ENCODE peak calls at places on chromosomes 16 and 17, in four cellular contexts. One of them, this sample, is unnamed.

GRCh38 chr17:40063034-40063765 is 435 bp downstream of the THRA start:
- DNase-seq in heart right ventricle: peak; percentile 61
- DNase-seq in ascending aorta: no peak
- DNase-seq in ovary: peak; percentile 41
- DNase-seq in this sample: peak; percentile 31

GRCh38 chr16:19559242-19559910 is 3.9 kb downstream of the VPS35L start:
- DNase-seq in heart right ventricle: no peak
- DNase-seq in ascending aorta: no peak
- DNase-seq in ovary: no peak
- DNase-seq in this sample: peak; percentile 19

GRCh38 chr17:43881758-43882505 is 25.4 kb downstream of the MPP2 start:
- DNase-seq in heart right ventricle: no peak
- DNase-seq in ascending aorta: no peak
- DNase-seq in ovary: no peak
- DNase-seq in this sample: no peak

GRCh38 chr16:8173111-8173644 is 417.1 kb downstream of the TMEM114 start:
- DNase-seq in heart right ventricle: peak; percentile 52
- DNase-seq in ascending aorta: no peak
- DNase-seq in ovary: peak; percentile 20
- DNase-seq in this sample: peak; percentile 79

GRCh38 chr17:35160354-35161201 is 13.0 kb downstream of the UNC45B start:
- DNase-seq in heart right ventricle: no peak
- DNase-seq in ascending aorta: no peak
- DNase-seq in ovary: no peak
- DNase-seq in this sample: no peak

GRCh38 chr17:64736804-64737492 is 74.8 kb upstream of the SMURF2 start:
- DNase-seq in heart right ventricle: no peak
- DNase-seq in ascending aorta: no peak
- DNase-seq in ovary: no peak
- DNase-seq in this sample: peak; percentile 42

GRCh38 chr16:31138621-31139578 is 3.4 kb upstream of the PRSS8 start:
- DNase-seq in heart right ventricle: peak; percentile 43
- DNase-seq in ascending aorta: peak; percentile 75
- DNase-seq in ovary: no peak
- DNase-seq in this sample: peak; percentile 76

GRCh38 chr17:18981642-18982424 is 22.7 kb downstream of the FAM83G start:
- DNase-seq in heart right ventricle: no peak
- DNase-seq in ascending aorta: no peak
- DNase-seq in ovary: no peak
- DNase-seq in this sample: no peak

GRCh38 chr16:86835981-86836380 is 257.6 kb downstream of the FOXL1 start:
- DNase-seq in heart right ventricle: no peak
- DNase-seq in ascending aorta: no peak
- DNase-seq in ovary: no peak
- DNase-seq in this sample: no peak

GRCh38 chr17:58913971-58914769 is 158.5 kb downstream of the PPM1E start:
- DNase-seq in heart right ventricle: no peak
- DNase-seq in ascending aorta: no peak
- DNase-seq in ovary: no peak
- DNase-seq in this sample: no peak

GRCh38 chr17:48729335-48730239 is 1.0 kb upstream of the HOXB13 start:
- DNase-seq in heart right ventricle: no peak
- DNase-seq in ascending aorta: no peak
- DNase-seq in ovary: no peak
- DNase-seq in this sample: no peak

GRCh38 chr17:49353607-49354006 is 8.4 kb downstream of the ZNF652 start:
- DNase-seq in heart right ventricle: no peak
- DNase-seq in ascending aorta: no peak
- DNase-seq in ovary: no peak
- DNase-seq in this sample: no peak

GRCh38 chr17:79920751-79921410 is 81.6 kb upstream of the CBX4 start:
- DNase-seq in heart right ventricle: peak; percentile 9
- DNase-seq in ascending aorta: no peak
- DNase-seq in ovary: no peak
- DNase-seq in this sample: no peak

GRCh38 chr16:86050591-86051375 is 151.8 kb downstream of the IRF8 start:
- DNase-seq in heart right ventricle: no peak
- DNase-seq in ascending aorta: no peak
- DNase-seq in ovary: no peak
- DNase-seq in this sample: no peak

GRCh38 chr16:85553436-85554113 is 59.5 kb upstream of the GSE1 start:
- DNase-seq in heart right ventricle: peak; percentile 83
- DNase-seq in ascending aorta: no peak
- DNase-seq in ovary: peak; percentile 72
- DNase-seq in this sample: peak; percentile 67

GRCh38 chr17:27845264-27846041 is 45.1 kb upstream of the NOS2 start:
- DNase-seq in heart right ventricle: no peak
- DNase-seq in ascending aorta: no peak
- DNase-seq in ovary: no peak
- DNase-seq in this sample: no peak

GRCh38 chr16:30353438-30354129 is 1.5 kb downstream of the CD2BP2 start:
- DNase-seq in heart right ventricle: no peak
- DNase-seq in ascending aorta: no peak
- DNase-seq in ovary: peak; percentile 40
- DNase-seq in this sample: no peak

GRCh38 chr17:28407130-28407973 is 1.3 kb upstream of the SLC46A1 start:
- DNase-seq in heart right ventricle: no peak
- DNase-seq in ascending aorta: no peak
- DNase-seq in ovary: no peak
- DNase-seq in this sample: no peak

DNA sequence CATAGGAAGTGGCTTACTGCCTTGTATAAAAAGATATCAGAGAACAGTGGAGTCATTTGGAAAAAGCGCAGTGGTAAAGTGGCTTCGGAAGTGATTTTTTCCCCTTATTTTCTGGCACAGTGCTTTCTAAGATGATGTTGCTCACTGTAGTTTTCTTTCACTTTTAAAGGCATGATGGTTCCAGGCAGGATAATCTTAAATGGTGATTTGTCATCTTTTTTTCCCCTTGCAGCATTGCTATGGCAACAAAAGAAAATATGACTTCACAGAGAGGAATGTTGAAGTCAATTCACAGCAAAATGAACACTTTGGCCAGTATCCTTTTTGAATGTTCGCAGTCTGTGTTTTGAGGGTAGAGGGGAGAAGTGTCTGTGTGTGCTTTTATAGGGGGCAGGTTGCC is 42.5 kb downstream of the GOSR1 start:
- DNase-seq in heart right ventricle: no peak
- DNase-seq in ascending aorta: no peak
- DNase-seq in ovary: no peak
- DNase-seq in this sample: no peak
- TF ChIP-seq CTCF in heart right ventricle: no peak
- TF ChIP-seq CTCF in ascending aorta: no peak
- TF ChIP-seq CTCF in ovary: no peak
- TF ChIP-seq CTCF in this sample: no peak

GRCh38 chr17:21815352-21816063 is 123.2 kb downstream of the KCNJ18 start:
- DNase-seq in heart right ventricle: no peak
- DNase-seq in ascending aorta: no peak
- DNase-seq in ovary: no peak
- DNase-seq in this sample: no peak
- H3K4me3 ChIP-seq in heart right ventricle: no peak overlapping the region
- H3K4me3 ChIP-seq in ascending aorta: no peak overlapping the region
- H3K4me3 ChIP-seq in ovary: no peak overlapping the region
- H3K4me3 ChIP-seq in this sample: no peak overlapping the region

GRCh38 chr17:73643012-73643845 is 1.0 kb downstream of the SDK2 start:
- DNase-seq in heart right ventricle: peak; percentile 34
- DNase-seq in ascending aorta: no peak
- DNase-seq in ovary: peak; percentile 32
- DNase-seq in this sample: peak; percentile 65

GRCh38 chr17:73642659-73643011 is 1.6 kb downstream of the SDK2 start:
- DNase-seq in heart right ventricle: no peak
- DNase-seq in ascending aorta: no peak
- DNase-seq in ovary: no peak
- DNase-seq in this sample: no peak

GRCh38 chr17:73645050-73645871 is 1.0 kb upstream of the SDK2 start:
- DNase-seq in heart right ventricle: peak; percentile 54
- DNase-seq in ascending aorta: no peak
- DNase-seq in ovary: peak; percentile 73
- DNase-seq in this sample: peak; percentile 70

GRCh38 chr17:73643846-73644144 is 450 bp downstream of the SDK2 start:
- DNase-seq in heart right ventricle: no peak
- DNase-seq in ascending aorta: no peak
- DNase-seq in ovary: no peak
- DNase-seq in this sample: no peak

GRCh38 chr17:73644145-73645049 is at the start of gene SDK2:
- DNase-seq in heart right ventricle: no peak
- DNase-seq in ascending aorta: no peak
- DNase-seq in ovary: peak; percentile 37
- DNase-seq in this sample: peak; percentile 44
- H3K27me3 ChIP-seq in heart right ventricle: peaks cover 22% of the 10 kb centered on the region
- H3K27me3 ChIP-seq in ascending aorta: no peaks in the 10 kb centered on the region
- H3K27me3 ChIP-seq in ovary: no peaks in the 10 kb centered on the region
- H3K27me3 ChIP-seq in this sample: peaks cover 74% of the 10 kb centered on the region

GRCh38 chr17:75773808-75774470 is 8.9 kb upstream of the GALK1 start:
- DNase-seq in heart right ventricle: no peak
- DNase-seq in ascending aorta: no peak
- DNase-seq in ovary: peak; percentile 50
- DNase-seq in this sample: no peak
- TF ChIP-seq CTCF in heart right ventricle: no peak
- TF ChIP-seq CTCF in ascending aorta: no peak
- TF ChIP-seq CTCF in ovary: no peak
- TF ChIP-seq CTCF in this sample: no peak